ENCODE peak calls at places on chromosome 9, in four cellular contexts. One of them, this sample, is unnamed.

GRCh38 chr9:84668204-84669007 is 1.1 kb upstream of the NTRK2 start:
- DNase-seq in WTC11: peak
- DNase-seq in RCC 7860: no peak
- DNase-seq in H4: peak
- DNase-seq in this sample: peak

GRCh38 chr9:89605181-89606048 is 603 bp downstream of the GADD45G start:
- DNase-seq in WTC11: peak
- DNase-seq in H4: peak
- DNase-seq in RCC 7860: no peak
- DNase-seq in this sample: peak

GRCh38 chr9:100082786-100083185 is 16.0 kb downstream of the ERP44 start:
- DNase-seq in RCC 7860: no peak
- DNase-seq in H4: no peak
- DNase-seq in WTC11: no peak
- DNase-seq in this sample: no peak

GRCh38 chr9:131278421-131279111 is 2.3 kb upstream of the FAM78A start:
- DNase-seq in WTC11: no peak
- DNase-seq in H4: no peak
- DNase-seq in RCC 7860: no peak
- DNase-seq in this sample: no peak

GRCh38 chr9:738209-738915 is 103.1 kb upstream of the DMRT1 start:
- DNase-seq in RCC 7860: peak
- DNase-seq in H4: peak
- DNase-seq in WTC11: no peak
- DNase-seq in this sample: peak

GRCh38 chr9:134909511-134910105 is 8.1 kb downstream of the FCN1 start:
- DNase-seq in WTC11: no peak
- DNase-seq in RCC 7860: no peak
- DNase-seq in H4: no peak
- DNase-seq in this sample: no peak

GRCh38 chr9:115022760-115023434 is 92.5 kb upstream of the TNFSF8 start:
- DNase-seq in WTC11: no peak
- DNase-seq in H4: peak
- DNase-seq in RCC 7860: peak
- DNase-seq in this sample: no peak

GRCh38 chr9:105244996-105245719 is 707 bp downstream of the SLC44A1 start:
- DNase-seq in WTC11: peak
- DNase-seq in RCC 7860: no peak
- DNase-seq in H4: peak
- DNase-seq in this sample: peak

GRCh38 chr9:135698767-135699166 is 514 bp downstream of the SOHLH1 start:
- DNase-seq in H4: no peak
- DNase-seq in RCC 7860: no peak
- DNase-seq in WTC11: peak
- DNase-seq in this sample: no peak

GRCh38 chr9:122386316-122386872 is 15.6 kb downstream of the PTGS1 start:
- DNase-seq in H4: no peak
- DNase-seq in WTC11: no peak
- DNase-seq in RCC 7860: no peak
- DNase-seq in this sample: no peak

GRCh38 chr9:133604214-133604613 is 5.0 kb downstream of the FAM163B start:
- DNase-seq in H4: no peak
- DNase-seq in RCC 7860: no peak
- DNase-seq in WTC11: no peak
- DNase-seq in this sample: no peak

GRCh38 chr9:72575673-72576072 is 54.3 kb downstream of the TMC1 start:
- DNase-seq in WTC11: no peak
- DNase-seq in H4: no peak
- DNase-seq in RCC 7860: no peak
- DNase-seq in this sample: no peak

GRCh38 chr9:22052376-22052945 is 43.4 kb upstream of the CDKN2B start:
- DNase-seq in WTC11: no peak
- DNase-seq in H4: no peak
- DNase-seq in RCC 7860: no peak
- DNase-seq in this sample: no peak

GRCh38 chr9:135877776-135878527 is 29.4 kb downstream of the CAMSAP1 start:
- DNase-seq in H4: no peak
- DNase-seq in WTC11: no peak
- DNase-seq in RCC 7860: peak
- DNase-seq in this sample: no peak

GRCh38 chr9:698276-698675 is 143.2 kb upstream of the DMRT1 start:
- DNase-seq in RCC 7860: peak
- DNase-seq in H4: no peak
- DNase-seq in WTC11: no peak
- DNase-seq in this sample: no peak

GRCh38 chr9:87386490-87386889 is 111.2 kb upstream of the DAPK1 start:
- DNase-seq in H4: no peak
- DNase-seq in RCC 7860: no peak
- DNase-seq in WTC11: no peak
- DNase-seq in this sample: no peak

GRCh38 chr9:121826711-121827110 is 175.3 kb downstream of the DAB2IP start:
- DNase-seq in WTC11: no peak
- DNase-seq in RCC 7860: no peak
- DNase-seq in H4: no peak
- DNase-seq in this sample: no peak

This sample was measured in transverse colon.